ENCODE peak calls at places on chromosomes 13 and 19, in nine cellular contexts. V is HT1080; G is Right ventricle myocardium superior; S is mesothelial cell of epicardium; L is GOT3; E is mesendoderm; T is activated naive CD4-positive, alpha-beta T cell; W is substantia nigra; M is RCC 7860. N is an unnamed sample.

GRCh38 chr19:48171584-48172170 is 1.2 kb downstream of the ZSWIM9 start:
- DNase-seq in V (no peak), S (no peak), M (no peak), W (no peak), G (no peak), E (no peak), L (no peak), T (no peak), N (no peak)

GRCh38 chr19:16380314-16380695 is 55.7 kb downstream of the KLF2 start:
- DNase-seq in M (no peak), E (no peak), T (no peak), G (no peak), W (no peak), S (no peak), V (no peak), L (no peak), N (no peak)

GRCh38 chr13:48010698-48011097 is 9.6 kb upstream of the SUCLA2 start:
- DNase-seq in V (no peak), E (no peak), W (no peak), S (no peak), L (no peak), G (no peak), T (no peak), M (no peak), N (no peak)

GRCh38 chr13:29782798-29783197 is 67.6 kb downstream of the UBL3 start:
- DNase-seq in V (no peak), L (no peak), S (no peak), W (no peak), G (no peak), T (no peak), E (no peak), M (no peak), N (no peak)

GRCh38 chr19:55528030-55528801 is 8.7 kb downstream of the SBK2 start:
- DNase-seq in M (no peak), G (no peak), T (no peak), E (peak; percentile 28), S (no peak), V (no peak), L (no peak), W (no peak), N (no peak)

GRCh38 chr19:34597596-34597995 is 79.4 kb downstream of the SCGB2B2 start:
- DNase-seq in E (no peak), G (no peak), W (no peak), L (no peak), S (no peak), M (no peak), T (no peak), V (no peak), N (no peak)

GRCh38 chr19:48926909-48927308 is 6.6 kb upstream of the DHDH start:
- DNase-seq in G (no peak), S (peak; percentile 47), E (no peak), M (peak; percentile 88), V (peak; percentile 91), T (no peak), L (peak; percentile 22), W (peak; percentile 6), N (peak; percentile 93)

GRCh38 chr13:77515785-77516184 is 19.7 kb upstream of the SCEL start:
- DNase-seq in W (no peak), G (no peak), L (no peak), T (no peak), M (no peak), E (no peak), S (no peak), V (no peak), N (no peak)

GRCh38 chr13:107276936-107277335 is 709.0 kb upstream of the ARGLU1 start:
- DNase-seq in W (no peak), L (no peak), G (no peak), S (no peak), M (no peak), T (no peak), E (no peak), V (no peak), N (no peak)

GRCh38 chr19:11338569-11339253 is 746 bp downstream of the RAB3D start:
- DNase-seq in T (no peak), M (no peak), S (no peak), L (no peak), V (no peak), W (no peak), E (no peak), G (no peak), N (no peak)

GRCh38 chr13:111584101-111584500 is 263.7 kb downstream of the TEX29 start:
- DNase-seq in E (no peak), T (no peak), M (no peak), S (no peak), L (no peak), W (no peak), V (peak; percentile 32), G (no peak), N (peak; percentile 91)

GRCh38 chr19:34226036-34226435 is 28.3 kb upstream of the GARRE1 start:
- DNase-seq in E (no peak), S (no peak), T (no peak), M (no peak), W (no peak), L (no peak), V (no peak), G (no peak), N (no peak)

GRCh38 chr13:59476376-59476775 is 687.4 kb downstream of the DIAPH3 start:
- DNase-seq in V (no peak), L (no peak), S (no peak), T (no peak), G (no peak), E (no peak), W (no peak), M (no peak), N (no peak)

GRCh38 chr19:5001547-5002131 is 32.7 kb downstream of the KDM4B start:
- DNase-seq in S (no peak), W (peak; percentile 24), M (no peak), G (peak; percentile 50), L (no peak), V (peak; percentile 35), T (no peak), E (peak; percentile 57), N (peak; percentile 61)

GRCh38 chr19:39858541-39858940 is 12.4 kb upstream of the FBL start:
- DNase-seq in V (peak; percentile 49), E (peak; percentile 65), G (peak; percentile 72), L (no peak), M (no peak), T (no peak), S (no peak), W (peak; percentile 21), N (peak; percentile 69)

GRCh38 chr19:11324079-11324661 is 15.3 kb downstream of the RAB3D start:
- DNase-seq in T (no peak), S (peak; percentile 67), W (peak; percentile 38), G (peak; percentile 86), V (peak; percentile 76), M (peak; percentile 62), L (no peak), E (no peak), N (peak; percentile 90)

GRCh38 chr19:14371321-14371821 is 9.9 kb upstream of the ADGRE5 start:
- DNase-seq in G (no peak), M (no peak), E (no peak), V (no peak), L (no peak), S (no peak), W (no peak), T (no peak), N (no peak)

GRCh38 chr19:1862424-1863307 is 713 bp downstream of the KLF16 start:
- DNase-seq in V (no peak), S (no peak), E (peak; percentile 65), G (no peak), M (peak; percentile 8), L (no peak), W (no peak), T (no peak), N (peak; percentile 61)

GRCh38 chr13:27053902-27054595 is 117.6 kb downstream of the USP12 start:
- DNase-seq in E (peak; percentile 56), V (peak; percentile 94), G (no peak), L (no peak), W (no peak), M (peak; percentile 84), S (no peak), T (no peak), N (peak; percentile 82)

GRCh38 chr13:40401911-40402776 is 264.3 kb downstream of the FOXO1 start:
- DNase-seq in V (peak; percentile 98), E (peak; percentile 48), M (peak; percentile 93), L (peak; percentile 49), W (peak; percentile 54), S (peak; percentile 76), G (peak; percentile 98), T (no peak), N (peak; percentile 94)

GRCh38 chr19:10543059-10543419 is 665 bp upstream of the ATG4D start:
- DNase-seq in W (no peak), V (no peak), G (no peak), T (no peak), E (no peak), S (no peak), M (no peak), L (no peak), N (no peak)

GRCh38 chr13:113881614-113882265 is 17.9 kb upstream of the GAS6 start:
- DNase-seq in S (no peak), W (no peak), M (no peak), G (no peak), E (no peak), V (no peak), T (no peak), L (no peak), N (no peak)

GRCh38 chr19:51124216-51124615 is 490 bp upstream of the SIGLEC9 start:
- DNase-seq in S (no peak), E (no peak), L (no peak), V (no peak), G (no peak), W (no peak), M (no peak), T (no peak), N (no peak)

GRCh38 chr19:20367811-20368294 is 197.7 kb downstream of the ZNF737 start:
- DNase-seq in T (no peak), L (no peak), G (no peak), S (no peak), W (no peak), V (no peak), E (peak; percentile 97), M (no peak), N (no peak)

GRCh38 chr13:109816112-109816978 is 30.0 kb upstream of the IRS2 start:
- DNase-seq in T (no peak), S (no peak), E (no peak), G (no peak), L (no peak), V (no peak), M (no peak), W (no peak), N (no peak)

GRCh38 chr19:15623711-15624318 is 8.8 kb downstream of the CYP4F8 start:
- DNase-seq in L (no peak), S (no peak), M (no peak), W (no peak), T (no peak), G (no peak), V (no peak), E (peak; percentile 2), N (no peak)

GRCh38 chr19:51771369-51771768 is 10.4 kb downstream of the FPR2 start:
- DNase-seq in E (no peak), G (no peak), L (no peak), M (no peak), T (no peak), S (no peak), V (no peak), W (no peak), N (peak; percentile 18)

GRCh38 chr13:64293923-64294322 is 2878.3 kb upstream of the PCDH20 start:
- DNase-seq in S (no peak), W (no peak), E (no peak), T (no peak), M (no peak), G (no peak), V (no peak), L (no peak), N (no peak)

GRCh38 chr19:10009714-10010224 is 535 bp downstream of the COL5A3 start:
- DNase-seq in G (no peak), V (no peak), S (no peak), W (no peak), L (no peak), T (no peak), E (no peak), M (no peak), N (no peak)

GRCh38 chr19:15251010-15251748 is 18.9 kb upstream of the EPHX3 start:
- DNase-seq in G (peak; percentile 62), L (no peak), S (no peak), T (no peak), E (no peak), V (peak; percentile 77), W (no peak), M (no peak), N (peak; percentile 66)

GRCh38 chr13:114212096-114212495 is 22.6 kb upstream of the CDC16 start:
- DNase-seq in G (no peak), M (no peak), E (peak; percentile 65), V (peak; percentile 65), L (no peak), T (no peak), W (no peak), S (no peak), N (peak; percentile 41)

N was measured in Daoy.